ENCODE peak calls at places on chromosomes 4 and X, in four cellular contexts. One of them, this sample, is unnamed.
A peak's percentile ranks its signal among the peaks of the same experiment; 100 is the strongest.

GRCh38 chr4:8308856-8309771 is 39.6 kb downstream of the HTRA3 start:
- DNase-seq in K562: no peak
- DNase-seq in GM12878: no peak
- DNase-seq in H1: no peak
- DNase-seq in this sample: no peak

GRCh38 chr4:7352486-7352885 is 82.2 kb downstream of the PSAPL1 start:
- DNase-seq in K562: no peak
- DNase-seq in GM12878: no peak
- DNase-seq in H1: no peak
- DNase-seq in this sample: no peak

GRCh38 chr4:69984030-69984443 is 11.7 kb upstream of the STATH start:
- DNase-seq in K562: no peak
- DNase-seq in GM12878: no peak
- DNase-seq in H1: no peak
- DNase-seq in this sample: no peak

GRCh38 chrX:124097116-124097515 is 135.6 kb downstream of the STAG2 start:
- DNase-seq in K562: no peak
- DNase-seq in GM12878: no peak
- DNase-seq in H1: no peak
- DNase-seq in this sample: no peak

GRCh38 chr4:6338175-6338950 is 68.7 kb downstream of the WFS1 start:
- DNase-seq in K562: no peak
- DNase-seq in GM12878: no peak
- DNase-seq in H1: no peak
- DNase-seq in this sample: no peak

GRCh38 chr4:17633600-17633999 is 19.2 kb downstream of the MED28 start:
- DNase-seq in K562: no peak
- DNase-seq in GM12878: no peak
- DNase-seq in H1: no peak
- DNase-seq in this sample: no peak

GRCh38 chr4:38860788-38861424 is 4.3 kb upstream of the TLR6 start:
- DNase-seq in K562: peak; percentile 86
- DNase-seq in GM12878: peak; percentile 41
- DNase-seq in H1: no peak
- DNase-seq in this sample: peak; percentile 47

GRCh38 chr4:78818530-78818929 is 42.4 kb downstream of the BMP2K start:
- DNase-seq in K562: no peak
- DNase-seq in GM12878: no peak
- DNase-seq in H1: no peak
- DNase-seq in this sample: no peak

GRCh38 chr4:36111180-36111579 is 133.1 kb downstream of the ARAP2 start:
- DNase-seq in K562: no peak
- DNase-seq in GM12878: no peak
- DNase-seq in H1: no peak
- DNase-seq in this sample: no peak

GRCh38 chrX:17022205-17022604 is 75.7 kb downstream of the REPS2 start:
- DNase-seq in K562: peak; percentile 9
- DNase-seq in GM12878: no peak
- DNase-seq in H1: no peak
- DNase-seq in this sample: no peak

GRCh38 chr4:107037188-107037587 is 1.1 kb upstream of the DKK2 start:
- DNase-seq in K562: peak; percentile 1
- DNase-seq in GM12878: no peak
- DNase-seq in H1: no peak
- DNase-seq in this sample: peak; percentile 67

GRCh38 chr4:77818667-77819408 is at the start of gene CNOT6L:
- DNase-seq in K562: peak; percentile 70
- DNase-seq in GM12878: no peak
- DNase-seq in H1: no peak
- DNase-seq in this sample: peak; percentile 83

GRCh38 chr4:124499266-124499665 is 213.3 kb downstream of the ANKRD50 start:
- DNase-seq in K562: no peak
- DNase-seq in GM12878: no peak
- DNase-seq in H1: no peak
- DNase-seq in this sample: no peak

GRCh38 chr4:4851906-4852305 is 7.6 kb upstream of the MSX1 start:
- DNase-seq in K562: no peak
- DNase-seq in GM12878: no peak
- DNase-seq in H1: no peak
- DNase-seq in this sample: no peak

GRCh38 chr4:102449751-102450352 is 51.3 kb upstream of the NFKB1 start:
- DNase-seq in K562: peak; percentile 64
- DNase-seq in GM12878: peak; percentile 45
- DNase-seq in H1: no peak
- DNase-seq in this sample: peak; percentile 41

GRCh38 chr4:184104419-184105101 is 113.1 kb downstream of the ENPP6 start:
- DNase-seq in K562: no peak
- DNase-seq in GM12878: no peak
- DNase-seq in H1: no peak
- DNase-seq in this sample: no peak

GRCh38 chr4:2745981-2746806 is 9.9 kb downstream of the TNIP2 start:
- DNase-seq in K562: peak; percentile 59
- DNase-seq in GM12878: peak; percentile 98
- DNase-seq in H1: no peak
- DNase-seq in this sample: no peak

GRCh38 chr4:155742310-155743015 is 16.4 kb upstream of the GUCY1B1 start:
- DNase-seq in K562: no peak
- DNase-seq in GM12878: no peak
- DNase-seq in H1: no peak
- DNase-seq in this sample: no peak

GRCh38 chrX:9221714-9222113 is 187.8 kb upstream of the FAM9B start:
- DNase-seq in K562: no peak
- DNase-seq in GM12878: no peak
- DNase-seq in H1: no peak
- DNase-seq in this sample: no peak

GRCh38 chr4:103011378-103012025 is 8.0 kb downstream of the SLC9B1 start:
- DNase-seq in K562: peak; percentile 52
- DNase-seq in GM12878: no peak
- DNase-seq in H1: no peak
- DNase-seq in this sample: no peak

GRCh38 chrX:38335382-38335781 is 8.1 kb upstream of the RPGR start:
- DNase-seq in K562: no peak
- DNase-seq in GM12878: no peak
- DNase-seq in H1: no peak
- DNase-seq in this sample: peak; percentile 43

GRCh38 chrX:118261136-118261535 is 84.8 kb upstream of the WDR44 start:
- DNase-seq in K562: no peak
- DNase-seq in GM12878: no peak
- DNase-seq in H1: no peak
- DNase-seq in this sample: no peak

GRCh38 chr4:2071912-2072867 is 13.1 kb downstream of the NAT8L start:
- DNase-seq in K562: no peak
- DNase-seq in GM12878: no peak
- DNase-seq in H1: no peak
- DNase-seq in this sample: peak; percentile 63

GRCh38 chr4:3321295-3321889 is 28.6 kb downstream of the RGS12 start:
- DNase-seq in K562: no peak
- DNase-seq in GM12878: no peak
- DNase-seq in H1: no peak
- DNase-seq in this sample: peak; percentile 61

GRCh38 chrX:151722241-151722846 is 6.5 kb downstream of the FATE1 start:
- DNase-seq in K562: peak; percentile 62
- DNase-seq in GM12878: no peak
- DNase-seq in H1: peak; percentile 43
- DNase-seq in this sample: peak; percentile 58

GRCh38 chrX:134933911-134934310 is 56.9 kb upstream of the SMIM10 start:
- DNase-seq in K562: peak; percentile 11
- DNase-seq in GM12878: no peak
- DNase-seq in H1: no peak
- DNase-seq in this sample: no peak

GRCh38 chrX:68504237-68504636 is 5.4 kb downstream of the YIPF6 start:
- DNase-seq in K562: peak; percentile 17
- DNase-seq in GM12878: no peak
- DNase-seq in H1: no peak
- DNase-seq in this sample: no peak

GRCh38 chrX:49029876-49030275 is 13.3 kb downstream of the TFE3 start:
- DNase-seq in K562: no peak
- DNase-seq in GM12878: no peak
- DNase-seq in H1: no peak
- DNase-seq in this sample: no peak

GRCh38 chr4:147927377-147928137 is 195.7 kb downstream of the ARHGAP10 start:
- DNase-seq in K562: no peak
- DNase-seq in GM12878: no peak
- DNase-seq in H1: no peak
- DNase-seq in this sample: no peak

GRCh38 chrX:24498975-24499374 is 33.9 kb downstream of the PDK3 start:
- DNase-seq in K562: no peak
- DNase-seq in GM12878: no peak
- DNase-seq in H1: no peak
- DNase-seq in this sample: peak; percentile 30

GRCh38 chrX:103716967-103717366 is 6.3 kb downstream of the TMEM31 start:
- DNase-seq in K562: no peak
- DNase-seq in GM12878: no peak
- DNase-seq in H1: no peak
- DNase-seq in this sample: no peak

GRCh38 chr4:8176547-8177399 is 18.2 kb upstream of the ABLIM2 start:
- DNase-seq in K562: peak; percentile 49
- DNase-seq in GM12878: no peak
- DNase-seq in H1: peak; percentile 41
- DNase-seq in this sample: peak; percentile 89

GRCh38 chrX:72028701-72029470 is 102.8 kb downstream of the RTL5 start:
- DNase-seq in K562: no peak
- DNase-seq in GM12878: no peak
- DNase-seq in H1: no peak
- DNase-seq in this sample: no peak

GRCh38 chr4:139555705-139556070 is 331 bp downstream of the SETD7 start:
- DNase-seq in K562: no peak
- DNase-seq in GM12878: no peak
- DNase-seq in H1: no peak
- DNase-seq in this sample: peak; percentile 73

GRCh38 chr4:1043658-1044468 is 32.4 kb downstream of the FGFRL1 start:
- DNase-seq in K562: peak; percentile 96
- DNase-seq in GM12878: no peak
- DNase-seq in H1: peak; percentile 63
- DNase-seq in this sample: no peak

GRCh38 chr4:145815626-145816025 is 123.0 kb downstream of the ZNF827 start:
- DNase-seq in K562: no peak
- DNase-seq in GM12878: no peak
- DNase-seq in H1: no peak
- DNase-seq in this sample: no peak

GRCh38 chr4:1830642-1831228 is 25.2 kb downstream of the LETM1 start:
- DNase-seq in K562: no peak
- DNase-seq in GM12878: no peak
- DNase-seq in H1: no peak
- DNase-seq in this sample: no peak

GRCh38 chr4:39706829-39707511 is 9.0 kb downstream of the UBE2K start:
- DNase-seq in K562: peak; percentile 35
- DNase-seq in GM12878: no peak
- DNase-seq in H1: no peak
- DNase-seq in this sample: no peak

GRCh38 chr4:40301592-40301991 is 33.5 kb upstream of the CHRNA9 start:
- DNase-seq in K562: no peak
- DNase-seq in GM12878: peak; percentile 85
- DNase-seq in H1: no peak
- DNase-seq in this sample: no peak

GRCh38 chr4:17168571-17168970 is 270.1 kb upstream of the LDB2 start:
- DNase-seq in K562: no peak
- DNase-seq in GM12878: no peak
- DNase-seq in H1: no peak
- DNase-seq in this sample: no peak

GRCh38 chr4:57287687-57288604 is 177.8 kb upstream of the IGFBP7 start:
- DNase-seq in K562: no peak
- DNase-seq in GM12878: no peak
- DNase-seq in H1: no peak
- DNase-seq in this sample: no peak
- H3K4me3 ChIP-seq in K562: no peak overlapping the region
- H3K4me3 ChIP-seq in GM12878: no peak overlapping the region
- H3K4me3 ChIP-seq in H1: peak overlapping the region; percentile 1
- H3K4me3 ChIP-seq in this sample: no peak overlapping the region

GRCh38 chrX:112512509-112512908 is 167.2 kb downstream of the LHFPL1 start:
- DNase-seq in K562: no peak
- DNase-seq in GM12878: no peak
- DNase-seq in H1: no peak
- DNase-seq in this sample: no peak
- TF ChIP-seq NRF1 in K562: no peak
- TF ChIP-seq NRF1 in GM12878: no peak
- TF ChIP-seq NRF1 in H1: no peak
- TF ChIP-seq NRF1 in this sample: no peak

GRCh38 chrX:100407784-100408642 is 2.1 kb downstream of the PCDH19 start:
- DNase-seq in K562: no peak
- DNase-seq in GM12878: no peak
- DNase-seq in H1: no peak
- DNase-seq in this sample: no peak
- H3K4me3 ChIP-seq in K562: no peak overlapping the region
- H3K4me3 ChIP-seq in GM12878: no peak overlapping the region
- H3K4me3 ChIP-seq in H1: peak overlapping the region; percentile 5
- H3K4me3 ChIP-seq in this sample: no peak overlapping the region

GRCh38 chr4:113971706-113972360 is 7.6 kb downstream of the ARSJ start:
- DNase-seq in K562: no peak
- DNase-seq in GM12878: no peak
- DNase-seq in H1: no peak
- DNase-seq in this sample: peak; percentile 60
- TF ChIP-seq NRF1 in K562: no peak
- TF ChIP-seq NRF1 in GM12878: no peak
- TF ChIP-seq NRF1 in H1: no peak
- TF ChIP-seq NRF1 in this sample: no peak

GRCh38 chrX:48002929-48003328 is 860 bp downstream of the ZNF182 start:
- DNase-seq in K562: no peak
- DNase-seq in GM12878: no peak
- DNase-seq in H1: no peak
- DNase-seq in this sample: no peak
- H3K4me3 ChIP-seq in K562: peak overlapping the region; percentile 57
- H3K4me3 ChIP-seq in GM12878: peak overlapping the region; percentile 1
- H3K4me3 ChIP-seq in H1: no peak overlapping the region
- H3K4me3 ChIP-seq in this sample: peak overlapping the region; percentile 77